ENCODE peak calls at places on chromosomes 13 and 19, in five cellular contexts. M, F, Q, O and L are unnamed samples.

GRCh38 chr19:11390359-11390758 is 6.2 kb upstream of the EPOR start:
- DNase-seq in Q (no peak), M (no peak), F (no peak), O (no peak), L (no peak)

GRCh38 chr19:15252398-15253018 is 20.3 kb upstream of the EPHX3 start:
- DNase-seq in M (no peak), Q (no peak), F (no peak), O (no peak), L (no peak)

GRCh38 chr19:46461537-46461936 is 9.8 kb downstream of the PNMA8A start:
- DNase-seq in Q (peak), O (no peak), F (no peak), M (no peak), L (no peak)

GRCh38 chr19:46373573-46374359 is 26.9 kb downstream of the PPP5C start:
- DNase-seq in M (no peak), Q (peak), F (no peak), O (peak), L (peak)

GRCh38 chr13:101035119-101035620 is 360.6 kb upstream of the TMTC4 start:
- DNase-seq in M (no peak), Q (no peak), F (no peak), O (no peak), L (no peak)

GRCh38 chr13:25217023-25217909 is 45.2 kb upstream of the AMER2 start:
- DNase-seq in Q (no peak), M (no peak), F (no peak), O (no peak), L (no peak)

GRCh38 chr19:13122980-13123957 is 5.2 kb downstream of the NACC1 start:
- DNase-seq in F (no peak), M (no peak), O (no peak), Q (no peak), L (no peak)

GRCh38 chr19:10362259-10362658 is 18.1 kb downstream of the TYK2 start:
- DNase-seq in F (no peak), M (no peak), Q (no peak), O (no peak), L (no peak)

GRCh38 chr13:113559061-113559460 is 25.5 kb upstream of the TFDP1 start:
- DNase-seq in O (no peak), M (no peak), Q (no peak), F (no peak), L (peak)

GRCh38 chr19:52991484-52991883 is 22.2 kb upstream of the ERVV-1 start:
- DNase-seq in M (no peak), O (no peak), Q (no peak), F (no peak), L (no peak)

GRCh38 chr19:29091127-29091526 is 121.8 kb downstream of the UQCRFS1 start:
- DNase-seq in Q (no peak), F (no peak), M (no peak), O (no peak), L (no peak)

GRCh38 chr13:110716235-110716505 is 2.7 kb downstream of the ING1 start:
- DNase-seq in M (peak), O (no peak), Q (no peak), F (no peak), L (peak)

GRCh38 chr13:113857531-113858195 is 6.2 kb downstream of the GAS6 start:
- DNase-seq in M (no peak), F (no peak), Q (peak), O (peak), L (no peak)